ENCODE peak calls at places on chromosomes 6 and 20, in four cellular contexts. C, Q, M and P are unnamed samples.

GRCh38 chr6:30965140-30965601 is 18.3 kb upstream of the MUC21 start:
- DNase-seq in M (no peak), C (no peak), Q (no peak), P (no peak)

GRCh38 chr6:24494726-24495515 is at the start of gene ALDH5A1:
- DNase-seq in C (peak; percentile 63), M (peak; percentile 77), Q (peak; percentile 65), P (peak; percentile 38)

GRCh38 chr6:158040051-158040803 is 58.6 kb downstream of the SYNJ2 start:
- DNase-seq in C (no peak), M (peak; percentile 71), Q (peak; percentile 98), P (peak; percentile 100)

GRCh38 chr6:31677955-31678354 is 2.9 kb downstream of the LY6G5C start:
- DNase-seq in M (no peak), C (no peak), Q (no peak), P (no peak)

GRCh38 chr6:75156186-75156878 is 49.5 kb downstream of the COL12A1 start:
- DNase-seq in M (no peak), Q (no peak), C (no peak), P (no peak)

GRCh38 chr6:122020588-122021271 is 378.7 kb upstream of the HSF2 start:
- DNase-seq in M (no peak), C (no peak), Q (no peak), P (no peak)

GRCh38 chr6:50840814-50841192 is 22.1 kb downstream of the TFAP2B start:
- DNase-seq in M (no peak), C (no peak), Q (no peak), P (no peak)

GRCh38 chr20:23753589-23753988 is 2.9 kb upstream of the CST1 start:
- DNase-seq in C (no peak), M (no peak), Q (peak; percentile 7), P (no peak)